ENCODE peak calls at places on chromosome 21, in seven cellular contexts. U, R, Y, E, B, M and I are unnamed samples.

GRCh38 chr21:29308456-29308783 is 9.7 kb downstream of the BACH1 start:
- DNase-seq in U (no peak), R (no peak), Y (no peak), E (no peak), B (no peak), M (no peak), I (no peak)

GRCh38 chr21:25080706-25081495 is 526.4 kb downstream of the MRPL39 start:
- DNase-seq in U (no peak), R (no peak), Y (no peak), E (no peak), B (no peak), M (no peak), I (no peak)

GRCh38 chr21:17793675-17794123 is 25.5 kb downstream of the C21orf91 start:
- DNase-seq in U (no peak), R (peak; percentile 4), Y (peak; percentile 33), E (no peak), B (peak; percentile 8), M (no peak), I (no peak)

GRCh38 chr21:14602418-14602987 is 56.4 kb upstream of the SAMSN1 start:
- DNase-seq in U (peak; percentile 47), R (no peak), Y (no peak), E (no peak), B (no peak), M (peak; percentile 5), I (no peak)

GRCh38 chr21:44930543-44930981 is 9.3 kb upstream of the SLX9 start:
- DNase-seq in U (peak; percentile 77), R (no peak), Y (no peak), E (no peak), B (no peak), M (no peak), I (no peak)

GRCh38 chr21:31880816-31881215 is 8.0 kb downstream of the HUNK start:
- DNase-seq in U (no peak), R (no peak), Y (no peak), E (no peak), B (no peak), M (no peak), I (no peak)

GRCh38 chr21:46377789-46378188 is 53.8 kb downstream of the PCNT start:
- DNase-seq in U (no peak), R (no peak), Y (no peak), E (no peak), B (no peak), M (no peak), I (no peak)

GRCh38 chr21:36010801-36011200 is 49.5 kb downstream of the SETD4 start:
- DNase-seq in U (no peak), R (no peak), Y (no peak), E (no peak), B (no peak), M (no peak), I (no peak)

GRCh38 chr21:31531967-31532366 is 127.5 kb upstream of the SOD1 start:
- DNase-seq in U (no peak), R (no peak), Y (no peak), E (no peak), B (no peak), M (no peak), I (no peak)

GRCh38 chr21:34886554-34887385 is 162.3 kb downstream of the RUNX1 start:
- DNase-seq in U (no peak), R (no peak), Y (no peak), E (no peak), B (peak; percentile 57), M (peak; percentile 45), I (no peak)

GRCh38 chr21:36696640-36697472 is 2.1 kb upstream of the SIM2 start:
- DNase-seq in U (no peak), R (no peak), Y (no peak), E (no peak), B (no peak), M (no peak), I (no peak)

GRCh38 chr21:41874611-41875010 is 4.5 kb downstream of the PRDM15 start:
- DNase-seq in U (no peak), R (no peak), Y (no peak), E (no peak), B (no peak), M (no peak), I (no peak)
- TF ChIP-seq CTCF in U (no peak), R (no peak), Y (no peak), E (no peak), B (no peak), M (no peak), I (no peak)

GRCh38 chr21:26962516-26963305 is 4.2 kb downstream of the ADAMTS5 start:
- DNase-seq in U (no peak), R (no peak), Y (no peak), E (no peak), B (no peak), M (no peak), I (no peak)

GRCh38 chr21:26965567-26966359 is 1.1 kb downstream of the ADAMTS5 start:
- DNase-seq in U (no peak), R (peak; percentile 14), Y (peak; percentile 71), E (peak; percentile 83), B (no peak), M (peak; percentile 51), I (peak; percentile 87)

GRCh38 chr21:26965091-26965566 is 1.8 kb downstream of the ADAMTS5 start:
- DNase-seq in U (no peak), R (no peak), Y (no peak), E (no peak), B (no peak), M (no peak), I (no peak)

GRCh38 chr21:26966360-26966977 is 419 bp downstream of the ADAMTS5 start:
- DNase-seq in U (no peak), R (no peak), Y (peak; percentile 20), E (no peak), B (no peak), M (peak; percentile 25), I (no peak)

DNA sequence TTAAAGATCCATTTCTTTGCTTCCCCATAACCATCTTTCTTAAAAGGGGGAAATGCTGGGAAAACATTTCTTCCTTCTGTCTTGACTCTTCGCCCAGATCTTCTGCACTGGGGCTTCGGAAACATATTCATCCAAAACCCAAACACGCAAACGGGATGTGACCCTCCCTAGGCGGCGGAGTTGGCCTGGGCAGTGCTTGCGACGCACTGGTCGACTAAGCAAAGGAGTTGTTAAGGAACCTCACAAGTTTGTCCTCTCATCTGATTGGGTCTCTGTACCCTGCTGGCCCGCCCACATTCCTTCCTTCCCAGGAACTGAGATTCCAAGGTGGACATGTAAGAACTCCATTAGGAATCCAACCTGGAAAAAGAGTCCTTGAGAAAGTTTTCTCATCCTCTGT is 2.5 kb downstream of the ADAMTS5 start:
- DNase-seq in U (no peak), R (no peak), Y (no peak), E (peak; percentile 86), B (no peak), M (no peak), I (no peak)
- TF ChIP-seq CTCF in U (no peak), R (no peak), Y (no peak), E (no peak), B (no peak), M (no peak), I (no peak)

GRCh38 chr21:37870229-37870628 is 46.0 kb downstream of the KCNJ6 start:
- DNase-seq in U (no peak), R (no peak), Y (no peak), E (no peak), B (no peak), M (no peak), I (no peak)

GRCh38 chr21:37874904-37875780 is 41.1 kb downstream of the KCNJ6 start:
- DNase-seq in U (no peak), R (no peak), Y (no peak), E (no peak), B (no peak), M (no peak), I (no peak)

GRCh38 chr21:37874481-37874880 is 41.8 kb downstream of the KCNJ6 start:
- DNase-seq in U (no peak), R (no peak), Y (no peak), E (no peak), B (no peak), M (no peak), I (no peak)

GRCh38 chr21:37871121-37871862 is 45.0 kb downstream of the KCNJ6 start:
- DNase-seq in U (no peak), R (peak; percentile 74), Y (no peak), E (no peak), B (no peak), M (no peak), I (no peak)

DNA sequence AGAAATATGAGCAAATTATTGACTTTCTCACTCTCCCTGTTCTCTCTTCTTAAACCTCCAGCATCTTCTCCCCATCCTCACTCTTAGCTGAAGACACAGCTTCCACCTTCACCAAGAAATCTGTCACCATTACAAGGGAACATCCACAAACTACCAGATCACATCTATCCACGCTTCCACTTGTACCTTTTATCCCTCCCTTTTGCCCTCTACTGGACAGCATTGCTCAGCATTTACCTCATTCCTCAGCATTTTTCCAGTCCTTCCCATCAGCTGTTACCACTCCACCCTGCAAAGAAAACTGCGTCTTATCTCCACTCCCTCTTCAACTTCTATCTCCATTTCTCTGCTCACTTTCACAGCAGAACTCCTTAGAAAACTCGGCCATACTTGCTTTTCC is 42.6 kb downstream of the KCNJ6 start:
- DNase-seq in U (no peak), R (no peak), Y (no peak), E (no peak), B (peak; percentile 5), M (peak; percentile 31), I (no peak)
- TF ChIP-seq CTCF in U (peak; percentile 14), R (peak; percentile 54), Y (no peak), E (no peak), B (no peak), M (peak; percentile 19), I (peak; percentile 36)

GRCh38 chr21:39221997-39222486 is 38.8 kb upstream of the PSMG1 start:
- DNase-seq in U (no peak), R (no peak), Y (no peak), E (no peak), B (no peak), M (no peak), I (no peak)
- TF ChIP-seq CTCF in U (no peak), R (no peak), Y (no peak), E (no peak), B (no peak), M (no peak), I (no peak)